ENCODE peak calls at places on chromosomes 6 and 20, in eight cellular contexts. Q, X, L, B, I, A, V and D are unnamed samples.

GRCh38 chr20:52731086-52731485 is 241.1 kb upstream of the TSHZ2 start:
- DNase-seq in A (no peak), Q (no peak), L (no peak), X (no peak), B (no peak), I (no peak), V (no peak), D (no peak)

GRCh38 chr20:22511943-22512910 is 72.1 kb downstream of the FOXA2 start:
- DNase-seq in I (no peak), V (no peak), Q (no peak), A (peak; percentile 12), X (no peak), B (no peak), L (no peak), D (no peak)

GRCh38 chr6:130858498-130859160 is 31.4 kb downstream of the SMLR1 start:
- DNase-seq in X (no peak), L (no peak), I (no peak), Q (no peak), A (no peak), V (no peak), B (no peak), D (no peak)

GRCh38 chr6:18579869-18580268 is 192.7 kb downstream of the RNF144B start:
- DNase-seq in Q (no peak), A (no peak), V (no peak), B (no peak), X (no peak), I (no peak), L (no peak), D (no peak)

GRCh38 chr6:79070206-79070825 is 7.7 kb downstream of the PHIP start:
- DNase-seq in A (no peak), L (no peak), X (no peak), V (no peak), I (no peak), Q (no peak), B (no peak), D (peak; percentile 28)

GRCh38 chr6:35260642-35261570 is 1.4 kb downstream of the ZNF76 start:
- DNase-seq in X (no peak), I (no peak), B (no peak), A (peak; percentile 17), L (no peak), Q (no peak), V (no peak), D (no peak)

GRCh38 chr6:11702039-11702795 is 76.4 kb downstream of the ADTRP start:
- DNase-seq in Q (no peak), I (no peak), A (peak; percentile 72), V (no peak), L (peak; percentile 23), X (no peak), B (no peak), D (no peak)

GRCh38 chr6:41713161-41713649 is 22.2 kb downstream of the TFEB start:
- DNase-seq in B (no peak), L (peak; percentile 84), A (peak; percentile 37), V (no peak), X (no peak), I (peak; percentile 84), Q (no peak), D (no peak)

GRCh38 chr20:58127731-58128130 is 100.7 kb downstream of the ANKRD60 start:
- DNase-seq in V (no peak), Q (no peak), X (no peak), A (peak; percentile 79), B (no peak), L (peak; percentile 96), I (peak; percentile 63), D (no peak)

GRCh38 chr6:143986463-143986862 is 21.6 kb downstream of the PLAGL1 start:
- DNase-seq in A (no peak), I (no peak), V (no peak), Q (no peak), L (no peak), B (no peak), X (no peak), D (no peak)

GRCh38 chr6:156933201-156934053 is 156.2 kb downstream of the ARID1B start:
- DNase-seq in Q (peak; percentile 23), I (no peak), B (no peak), L (no peak), A (no peak), X (no peak), V (no peak), D (no peak)

GRCh38 chr6:107646176-107646575 is 156.3 kb downstream of the SOBP start:
- DNase-seq in X (no peak), Q (no peak), B (no peak), A (peak; percentile 66), V (no peak), L (no peak), I (peak; percentile 72), D (no peak)

GRCh38 chr6:158926429-158926828 is 73.6 kb downstream of the RSPH3 start:
- DNase-seq in X (no peak), L (peak; percentile 13), B (no peak), V (no peak), A (peak; percentile 44), I (no peak), Q (no peak), D (no peak)

GRCh38 chr6:122020588-122021271 is 378.7 kb upstream of the HSF2 start:
- DNase-seq in V (peak; percentile 2), Q (no peak), A (no peak), I (no peak), X (no peak), B (no peak), L (no peak), D (no peak)

GRCh38 chr6:35214869-35215664 is 1.3 kb downstream of the SCUBE3 start:
- DNase-seq in A (no peak), Q (no peak), X (no peak), V (no peak), L (no peak), I (no peak), B (no peak), D (no peak)

GRCh38 chr20:19835533-19836222 is 77.6 kb downstream of the RIN2 start:
- DNase-seq in B (no peak), V (no peak), Q (no peak), X (no peak), I (no peak), L (no peak), A (no peak), D (no peak)

GRCh38 chr6:125841356-125842090 is 50.8 kb downstream of the NCOA7 start:
- DNase-seq in Q (no peak), L (no peak), I (no peak), A (no peak), X (no peak), B (no peak), V (no peak), D (no peak)

GRCh38 chr20:50415516-50416268 is 94.5 kb upstream of the PTPN1 start:
- DNase-seq in V (no peak), L (no peak), A (peak; percentile 98), B (no peak), X (no peak), Q (no peak), I (peak; percentile 100), D (no peak)

GRCh38 chr20:61719691-61720347 is 345.9 kb downstream of the TAF4 start:
- DNase-seq in B (peak; percentile 29), X (peak; percentile 45), A (no peak), L (no peak), V (no peak), I (no peak), Q (no peak), D (no peak)

GRCh38 chr20:46367967-46368901 is 38.2 kb downstream of the ELMO2 start:
- DNase-seq in L (no peak), I (no peak), A (no peak), B (no peak), X (no peak), Q (no peak), V (no peak), D (no peak)

GRCh38 chr6:37850728-37851285 is 31.3 kb downstream of the ZFAND3 start:
- DNase-seq in L (no peak), X (no peak), A (no peak), V (no peak), Q (no peak), B (no peak), I (no peak), D (no peak)

GRCh38 chr6:144064402-144064830 is 31.0 kb downstream of the SF3B5 start:
- DNase-seq in A (no peak), B (peak; percentile 32), L (no peak), I (peak; percentile 67), V (no peak), Q (peak; percentile 23), X (peak; percentile 36), D (peak; percentile 71)

GRCh38 chr6:29968130-29968529 is 25.8 kb downstream of the HLA-A start:
- DNase-seq in A (peak; percentile 53), V (no peak), Q (no peak), X (no peak), B (no peak), L (no peak), I (no peak), D (no peak)

GRCh38 chr6:164477790-164478189 is 831.6 kb downstream of the C6orf118 start:
- DNase-seq in Q (no peak), L (no peak), I (no peak), A (no peak), B (no peak), X (no peak), V (no peak), D (no peak)

GRCh38 chr20:44576297-44576696 is 6.1 kb upstream of the PKIG start:
- DNase-seq in A (peak; percentile 67), V (no peak), B (no peak), X (no peak), I (no peak), Q (no peak), L (peak; percentile 76), D (no peak)

GRCh38 chr20:49916146-49917002 is 1.0 kb upstream of the SPATA2 start:
- DNase-seq in V (no peak), Q (no peak), A (no peak), X (no peak), L (no peak), I (peak; percentile 19), B (no peak), D (peak; percentile 64)

GRCh38 chr6:87420360-87420759 is 12.6 kb downstream of the CFAP206 start:
- DNase-seq in Q (no peak), B (no peak), X (no peak), I (no peak), L (no peak), A (no peak), V (no peak), D (no peak)

GRCh38 chr6:169158750-169159149 is 94.9 kb downstream of the THBS2 start:
- DNase-seq in L (no peak), B (no peak), V (no peak), X (no peak), Q (no peak), I (peak; percentile 58), A (peak; percentile 31), D (no peak)

GRCh38 chr6:38131527-38131965 is 312.0 kb downstream of the ZFAND3 start:
- DNase-seq in A (peak; percentile 94), Q (no peak), X (no peak), V (no peak), B (no peak), L (no peak), I (no peak), D (no peak)

GRCh38 chr20:46260480-46260879 is 47.8 kb downstream of the CDH22 start:
- DNase-seq in Q (no peak), B (no peak), X (no peak), A (no peak), L (no peak), I (no peak), V (no peak), D (no peak)

GRCh38 chr6:50128420-50129005 is 78.8 kb upstream of the DEFB112 start:
- DNase-seq in B (no peak), I (no peak), X (no peak), L (peak; percentile 6), V (no peak), Q (no peak), A (peak; percentile 40), D (no peak)

GRCh38 chr6:154448448-154449096 is 61.9 kb downstream of the CNKSR3 start:
- DNase-seq in A (peak; percentile 83), L (peak; percentile 28), X (no peak), I (no peak), Q (no peak), V (no peak), B (no peak), D (no peak)

GRCh38 chr6:80094017-80094416 is 12.5 kb upstream of the BCKDHB start:
- DNase-seq in V (no peak), A (peak; percentile 46), I (no peak), L (peak; percentile 13), Q (no peak), B (no peak), X (no peak), D (peak; percentile 3)

GRCh38 chr20:37095108-37095608 is 639 bp downstream of the RBL1 start:
- DNase-seq in A (peak; percentile 5), V (peak; percentile 9), B (peak; percentile 13), Q (no peak), X (peak; percentile 18), I (no peak), L (peak; percentile 51), D (no peak)